ENCODE peak calls at places on chromosome 6, in nine cellular contexts. One of them, this sample, is unnamed.

GRCh38 chr6:25370175-25371036 is 91.2 kb downstream of the CARMIL1 start:
- DNase-seq in NCI-H748 treated with DMSO at 0.1 percent for 48 hours: peak; percentile 100
- DNase-seq in activated T-cell treated with anti-CD3 and anti-CD28 coated beads, Interleukin-2, amount 50 U/mL, for 4 hours: no peak
- DNase-seq in H4: no peak
- DNase-seq in HS-5: no peak
- DNase-seq in adrenal gland: no peak
- DNase-seq in GDM1: no peak
- DNase-seq in AML-193: no peak
- DNase-seq in body of pancreas: no peak
- DNase-seq in this sample: no peak

GRCh38 chr6:31620586-31621319 is at the start of gene PRRC2A:
- DNase-seq in NCI-H748 treated with DMSO at 0.1 percent for 48 hours: peak; percentile 64
- DNase-seq in activated T-cell treated with anti-CD3 and anti-CD28 coated beads, Interleukin-2, amount 50 U/mL, for 4 hours: no peak
- DNase-seq in H4: peak; percentile 66
- DNase-seq in HS-5: no peak
- DNase-seq in adrenal gland: no peak
- DNase-seq in GDM1: peak; percentile 84
- DNase-seq in AML-193: peak; percentile 65
- DNase-seq in body of pancreas: peak; percentile 97
- DNase-seq in this sample: no peak

GRCh38 chr6:149201068-149201655 is 116.3 kb upstream of the TAB2 start:
- DNase-seq in NCI-H748 treated with DMSO at 0.1 percent for 48 hours: no peak
- DNase-seq in activated T-cell treated with anti-CD3 and anti-CD28 coated beads, Interleukin-2, amount 50 U/mL, for 4 hours: no peak
- DNase-seq in H4: no peak
- DNase-seq in HS-5: no peak
- DNase-seq in adrenal gland: no peak
- DNase-seq in GDM1: no peak
- DNase-seq in AML-193: no peak
- DNase-seq in body of pancreas: no peak
- DNase-seq in this sample: no peak

GRCh38 chr6:100269189-100269588 is 195.5 kb downstream of the SIM1 start:
- DNase-seq in NCI-H748 treated with DMSO at 0.1 percent for 48 hours: no peak
- DNase-seq in activated T-cell treated with anti-CD3 and anti-CD28 coated beads, Interleukin-2, amount 50 U/mL, for 4 hours: no peak
- DNase-seq in H4: no peak
- DNase-seq in HS-5: peak; percentile 53
- DNase-seq in adrenal gland: no peak
- DNase-seq in GDM1: no peak
- DNase-seq in AML-193: no peak
- DNase-seq in body of pancreas: no peak
- DNase-seq in this sample: no peak

GRCh38 chr6:30073489-30074240 is 1.9 kb downstream of the RNF39 start:
- DNase-seq in NCI-H748 treated with DMSO at 0.1 percent for 48 hours: no peak
- DNase-seq in activated T-cell treated with anti-CD3 and anti-CD28 coated beads, Interleukin-2, amount 50 U/mL, for 4 hours: no peak
- DNase-seq in H4: no peak
- DNase-seq in HS-5: no peak
- DNase-seq in adrenal gland: no peak
- DNase-seq in GDM1: no peak
- DNase-seq in AML-193: no peak
- DNase-seq in body of pancreas: no peak
- DNase-seq in this sample: no peak

GRCh38 chr6:113281014-113281810 is 575.9 kb upstream of the MARCKS start:
- DNase-seq in NCI-H748 treated with DMSO at 0.1 percent for 48 hours: no peak
- DNase-seq in activated T-cell treated with anti-CD3 and anti-CD28 coated beads, Interleukin-2, amount 50 U/mL, for 4 hours: no peak
- DNase-seq in H4: no peak
- DNase-seq in HS-5: no peak
- DNase-seq in adrenal gland: no peak
- DNase-seq in GDM1: no peak
- DNase-seq in AML-193: no peak
- DNase-seq in body of pancreas: no peak
- DNase-seq in this sample: no peak

GRCh38 chr6:117605169-117605826 is 3.0 kb upstream of the GOPC start:
- DNase-seq in NCI-H748 treated with DMSO at 0.1 percent for 48 hours: peak; percentile 72
- DNase-seq in activated T-cell treated with anti-CD3 and anti-CD28 coated beads, Interleukin-2, amount 50 U/mL, for 4 hours: peak; percentile 29
- DNase-seq in H4: peak; percentile 72
- DNase-seq in HS-5: no peak
- DNase-seq in adrenal gland: peak; percentile 43
- DNase-seq in GDM1: peak; percentile 49
- DNase-seq in AML-193: peak; percentile 82
- DNase-seq in body of pancreas: peak; percentile 46
- DNase-seq in this sample: peak; percentile 32

GRCh38 chr6:33595001-33595846 is 15.1 kb upstream of the BAK1 start:
- DNase-seq in NCI-H748 treated with DMSO at 0.1 percent for 48 hours: no peak
- DNase-seq in activated T-cell treated with anti-CD3 and anti-CD28 coated beads, Interleukin-2, amount 50 U/mL, for 4 hours: no peak
- DNase-seq in H4: no peak
- DNase-seq in HS-5: no peak
- DNase-seq in adrenal gland: no peak
- DNase-seq in GDM1: no peak
- DNase-seq in AML-193: no peak
- DNase-seq in body of pancreas: no peak
- DNase-seq in this sample: no peak

GRCh38 chr6:28165566-28165965 is 23.9 kb downstream of the ZKSCAN8 start:
- DNase-seq in NCI-H748 treated with DMSO at 0.1 percent for 48 hours: no peak
- DNase-seq in activated T-cell treated with anti-CD3 and anti-CD28 coated beads, Interleukin-2, amount 50 U/mL, for 4 hours: no peak
- DNase-seq in H4: no peak
- DNase-seq in HS-5: no peak
- DNase-seq in adrenal gland: no peak
- DNase-seq in GDM1: no peak
- DNase-seq in AML-193: no peak
- DNase-seq in body of pancreas: no peak
- DNase-seq in this sample: no peak

GRCh38 chr6:56400273-56400672 is 152.9 kb upstream of the COL21A1 start:
- DNase-seq in NCI-H748 treated with DMSO at 0.1 percent for 48 hours: peak; percentile 35
- DNase-seq in activated T-cell treated with anti-CD3 and anti-CD28 coated beads, Interleukin-2, amount 50 U/mL, for 4 hours: no peak
- DNase-seq in H4: no peak
- DNase-seq in HS-5: no peak
- DNase-seq in adrenal gland: no peak
- DNase-seq in GDM1: no peak
- DNase-seq in AML-193: no peak
- DNase-seq in body of pancreas: no peak
- DNase-seq in this sample: peak; percentile 66

GRCh38 chr6:20532881-20533280 is 1.4 kb upstream of the CDKAL1 start:
- DNase-seq in NCI-H748 treated with DMSO at 0.1 percent for 48 hours: no peak
- DNase-seq in activated T-cell treated with anti-CD3 and anti-CD28 coated beads, Interleukin-2, amount 50 U/mL, for 4 hours: no peak
- DNase-seq in H4: no peak
- DNase-seq in HS-5: no peak
- DNase-seq in adrenal gland: no peak
- DNase-seq in GDM1: no peak
- DNase-seq in AML-193: no peak
- DNase-seq in body of pancreas: no peak
- DNase-seq in this sample: no peak

GRCh38 chr6:89400912-89401399 is 11.1 kb downstream of the RRAGD start:
- DNase-seq in NCI-H748 treated with DMSO at 0.1 percent for 48 hours: no peak
- DNase-seq in activated T-cell treated with anti-CD3 and anti-CD28 coated beads, Interleukin-2, amount 50 U/mL, for 4 hours: no peak
- DNase-seq in H4: no peak
- DNase-seq in HS-5: no peak
- DNase-seq in adrenal gland: no peak
- DNase-seq in GDM1: no peak
- DNase-seq in AML-193: peak; percentile 24
- DNase-seq in body of pancreas: no peak
- DNase-seq in this sample: peak; percentile 51

GRCh38 chr6:135520781-135521180 is 23.2 kb upstream of the AHI1 start:
- DNase-seq in NCI-H748 treated with DMSO at 0.1 percent for 48 hours: no peak
- DNase-seq in activated T-cell treated with anti-CD3 and anti-CD28 coated beads, Interleukin-2, amount 50 U/mL, for 4 hours: no peak
- DNase-seq in H4: no peak
- DNase-seq in HS-5: no peak
- DNase-seq in adrenal gland: no peak
- DNase-seq in GDM1: no peak
- DNase-seq in AML-193: no peak
- DNase-seq in body of pancreas: no peak
- DNase-seq in this sample: no peak

GRCh38 chr6:49509342-49509741 is 9.6 kb downstream of the GLYATL3 start:
- DNase-seq in NCI-H748 treated with DMSO at 0.1 percent for 48 hours: no peak
- DNase-seq in activated T-cell treated with anti-CD3 and anti-CD28 coated beads, Interleukin-2, amount 50 U/mL, for 4 hours: no peak
- DNase-seq in H4: no peak
- DNase-seq in HS-5: no peak
- DNase-seq in adrenal gland: no peak
- DNase-seq in GDM1: no peak
- DNase-seq in AML-193: no peak
- DNase-seq in body of pancreas: no peak
- DNase-seq in this sample: no peak

GRCh38 chr6:89745096-89745495 is 74.5 kb downstream of the MDN1 start:
- DNase-seq in NCI-H748 treated with DMSO at 0.1 percent for 48 hours: no peak
- DNase-seq in activated T-cell treated with anti-CD3 and anti-CD28 coated beads, Interleukin-2, amount 50 U/mL, for 4 hours: no peak
- DNase-seq in H4: no peak
- DNase-seq in HS-5: no peak
- DNase-seq in adrenal gland: no peak
- DNase-seq in GDM1: no peak
- DNase-seq in AML-193: no peak
- DNase-seq in body of pancreas: no peak
- DNase-seq in this sample: no peak

GRCh38 chr6:113671440-113671839 is 185.7 kb upstream of the MARCKS start:
- DNase-seq in NCI-H748 treated with DMSO at 0.1 percent for 48 hours: no peak
- DNase-seq in activated T-cell treated with anti-CD3 and anti-CD28 coated beads, Interleukin-2, amount 50 U/mL, for 4 hours: no peak
- DNase-seq in H4: no peak
- DNase-seq in HS-5: no peak
- DNase-seq in adrenal gland: no peak
- DNase-seq in GDM1: peak; percentile 36
- DNase-seq in AML-193: peak; percentile 22
- DNase-seq in body of pancreas: no peak
- DNase-seq in this sample: no peak

GRCh38 chr6:52571099-52571755 is 5.6 kb downstream of the TRAM2 start:
- DNase-seq in NCI-H748 treated with DMSO at 0.1 percent for 48 hours: no peak
- DNase-seq in activated T-cell treated with anti-CD3 and anti-CD28 coated beads, Interleukin-2, amount 50 U/mL, for 4 hours: no peak
- DNase-seq in H4: no peak
- DNase-seq in HS-5: no peak
- DNase-seq in adrenal gland: no peak
- DNase-seq in GDM1: no peak
- DNase-seq in AML-193: no peak
- DNase-seq in body of pancreas: no peak
- DNase-seq in this sample: no peak

GRCh38 chr6:11006060-11006459 is 38.0 kb downstream of the ELOVL2 start:
- DNase-seq in NCI-H748 treated with DMSO at 0.1 percent for 48 hours: no peak
- DNase-seq in activated T-cell treated with anti-CD3 and anti-CD28 coated beads, Interleukin-2, amount 50 U/mL, for 4 hours: no peak
- DNase-seq in H4: no peak
- DNase-seq in HS-5: no peak
- DNase-seq in adrenal gland: no peak
- DNase-seq in GDM1: no peak
- DNase-seq in AML-193: no peak
- DNase-seq in body of pancreas: no peak
- DNase-seq in this sample: no peak

GRCh38 chr6:35096129-35096852 is 44.8 kb downstream of the TCP11 start:
- DNase-seq in NCI-H748 treated with DMSO at 0.1 percent for 48 hours: peak; percentile 53
- DNase-seq in activated T-cell treated with anti-CD3 and anti-CD28 coated beads, Interleukin-2, amount 50 U/mL, for 4 hours: no peak
- DNase-seq in H4: peak; percentile 70
- DNase-seq in HS-5: peak; percentile 53
- DNase-seq in adrenal gland: no peak
- DNase-seq in GDM1: no peak
- DNase-seq in AML-193: no peak
- DNase-seq in body of pancreas: no peak
- DNase-seq in this sample: peak; percentile 72

GRCh38 chr6:41646026-41646795 is 7.9 kb downstream of the MDFI start:
- DNase-seq in NCI-H748 treated with DMSO at 0.1 percent for 48 hours: no peak
- DNase-seq in activated T-cell treated with anti-CD3 and anti-CD28 coated beads, Interleukin-2, amount 50 U/mL, for 4 hours: no peak
- DNase-seq in H4: no peak
- DNase-seq in HS-5: no peak
- DNase-seq in adrenal gland: no peak
- DNase-seq in GDM1: no peak
- DNase-seq in AML-193: no peak
- DNase-seq in body of pancreas: no peak
- DNase-seq in this sample: no peak

GRCh38 chr6:26349964-26350857 is 14.8 kb upstream of the BTN3A2 start:
- DNase-seq in NCI-H748 treated with DMSO at 0.1 percent for 48 hours: no peak
- DNase-seq in activated T-cell treated with anti-CD3 and anti-CD28 coated beads, Interleukin-2, amount 50 U/mL, for 4 hours: no peak
- DNase-seq in H4: no peak
- DNase-seq in HS-5: no peak
- DNase-seq in adrenal gland: no peak
- DNase-seq in GDM1: no peak
- DNase-seq in AML-193: no peak
- DNase-seq in body of pancreas: no peak
- DNase-seq in this sample: no peak

GRCh38 chr6:40344566-40345185 is 242.5 kb downstream of the LRFN2 start:
- DNase-seq in NCI-H748 treated with DMSO at 0.1 percent for 48 hours: no peak
- DNase-seq in activated T-cell treated with anti-CD3 and anti-CD28 coated beads, Interleukin-2, amount 50 U/mL, for 4 hours: no peak
- DNase-seq in H4: no peak
- DNase-seq in HS-5: no peak
- DNase-seq in adrenal gland: no peak
- DNase-seq in GDM1: no peak
- DNase-seq in AML-193: no peak
- DNase-seq in body of pancreas: no peak
- DNase-seq in this sample: no peak

GRCh38 chr6:110878751-110879539 is 4.4 kb downstream of the AMD1 start:
- DNase-seq in NCI-H748 treated with DMSO at 0.1 percent for 48 hours: no peak
- DNase-seq in activated T-cell treated with anti-CD3 and anti-CD28 coated beads, Interleukin-2, amount 50 U/mL, for 4 hours: no peak
- DNase-seq in H4: peak; percentile 21
- DNase-seq in HS-5: no peak
- DNase-seq in adrenal gland: no peak
- DNase-seq in GDM1: no peak
- DNase-seq in AML-193: peak; percentile 65
- DNase-seq in body of pancreas: no peak
- DNase-seq in this sample: no peak

GRCh38 chr6:5736016-5736738 is 270.5 kb downstream of the NRN1 start:
- DNase-seq in NCI-H748 treated with DMSO at 0.1 percent for 48 hours: no peak
- DNase-seq in activated T-cell treated with anti-CD3 and anti-CD28 coated beads, Interleukin-2, amount 50 U/mL, for 4 hours: no peak
- DNase-seq in H4: no peak
- DNase-seq in HS-5: no peak
- DNase-seq in adrenal gland: no peak
- DNase-seq in GDM1: no peak
- DNase-seq in AML-193: no peak
- DNase-seq in body of pancreas: no peak
- DNase-seq in this sample: no peak

GRCh38 chr6:129140571-129140970 is 257.6 kb downstream of the LAMA2 start:
- DNase-seq in NCI-H748 treated with DMSO at 0.1 percent for 48 hours: no peak
- DNase-seq in activated T-cell treated with anti-CD3 and anti-CD28 coated beads, Interleukin-2, amount 50 U/mL, for 4 hours: no peak
- DNase-seq in H4: no peak
- DNase-seq in HS-5: no peak
- DNase-seq in adrenal gland: no peak
- DNase-seq in GDM1: no peak
- DNase-seq in AML-193: no peak
- DNase-seq in body of pancreas: no peak
- DNase-seq in this sample: no peak

GRCh38 chr6:43855247-43855646 is 85.2 kb downstream of the VEGFA start:
- DNase-seq in NCI-H748 treated with DMSO at 0.1 percent for 48 hours: no peak
- DNase-seq in activated T-cell treated with anti-CD3 and anti-CD28 coated beads, Interleukin-2, amount 50 U/mL, for 4 hours: no peak
- DNase-seq in H4: no peak
- DNase-seq in HS-5: no peak
- DNase-seq in adrenal gland: no peak
- DNase-seq in GDM1: no peak
- DNase-seq in AML-193: no peak
- DNase-seq in body of pancreas: no peak
- DNase-seq in this sample: no peak

GRCh38 chr6:169650241-169650958 is 51.4 kb downstream of the WDR27 start:
- DNase-seq in NCI-H748 treated with DMSO at 0.1 percent for 48 hours: no peak
- DNase-seq in activated T-cell treated with anti-CD3 and anti-CD28 coated beads, Interleukin-2, amount 50 U/mL, for 4 hours: no peak
- DNase-seq in H4: no peak
- DNase-seq in HS-5: no peak
- DNase-seq in adrenal gland: no peak
- DNase-seq in GDM1: no peak
- DNase-seq in AML-193: no peak
- DNase-seq in body of pancreas: no peak
- DNase-seq in this sample: no peak

GRCh38 chr6:63355632-63356031 is 35.8 kb upstream of the LGSN start:
- DNase-seq in NCI-H748 treated with DMSO at 0.1 percent for 48 hours: no peak
- DNase-seq in activated T-cell treated with anti-CD3 and anti-CD28 coated beads, Interleukin-2, amount 50 U/mL, for 4 hours: no peak
- DNase-seq in H4: no peak
- DNase-seq in HS-5: no peak
- DNase-seq in adrenal gland: no peak
- DNase-seq in GDM1: no peak
- DNase-seq in AML-193: no peak
- DNase-seq in body of pancreas: no peak
- DNase-seq in this sample: no peak

GRCh38 chr6:86477510-86478166 is 459.7 kb upstream of the HTR1E start:
- DNase-seq in NCI-H748 treated with DMSO at 0.1 percent for 48 hours: peak; percentile 3
- DNase-seq in activated T-cell treated with anti-CD3 and anti-CD28 coated beads, Interleukin-2, amount 50 U/mL, for 4 hours: no peak
- DNase-seq in H4: no peak
- DNase-seq in HS-5: no peak
- DNase-seq in adrenal gland: no peak
- DNase-seq in GDM1: no peak
- DNase-seq in AML-193: no peak
- DNase-seq in body of pancreas: peak; percentile 9
- DNase-seq in this sample: no peak

GRCh38 chr6:139846538-139847321 is 472.3 kb upstream of the CITED2 start:
- DNase-seq in NCI-H748 treated with DMSO at 0.1 percent for 48 hours: peak; percentile 62
- DNase-seq in activated T-cell treated with anti-CD3 and anti-CD28 coated beads, Interleukin-2, amount 50 U/mL, for 4 hours: no peak
- DNase-seq in H4: no peak
- DNase-seq in HS-5: no peak
- DNase-seq in adrenal gland: no peak
- DNase-seq in GDM1: peak; percentile 27
- DNase-seq in AML-193: peak; percentile 88
- DNase-seq in body of pancreas: no peak
- DNase-seq in this sample: no peak

GRCh38 chr6:85580878-85581267 is 12.8 kb downstream of the SNX14 start:
- DNase-seq in NCI-H748 treated with DMSO at 0.1 percent for 48 hours: no peak
- DNase-seq in activated T-cell treated with anti-CD3 and anti-CD28 coated beads, Interleukin-2, amount 50 U/mL, for 4 hours: no peak
- DNase-seq in H4: peak; percentile 39
- DNase-seq in HS-5: no peak
- DNase-seq in adrenal gland: peak; percentile 35
- DNase-seq in GDM1: no peak
- DNase-seq in AML-193: no peak
- DNase-seq in body of pancreas: peak; percentile 62
- DNase-seq in this sample: no peak

This sample was measured in epithelial cell of proximal tubule.